ENCODE peak calls at places on chromosome 6, in eight cellular contexts. F is GOT3; Z is EL; I is naive thymus-derived CD8-positive, alpha-beta T cell; O is SW480; U is NCI-H774; C is NB4; G is HFF-Myc. W is an unnamed sample.

GRCh38 chr6:112086744-112087135 is 542 bp downstream of the TUBE1 start:
- DNase-seq in C (peak; percentile 69), I (no peak), Z (peak; percentile 69), U (no peak), F (no peak), O (peak; percentile 65), G (peak; percentile 32), W (peak; percentile 20)

GRCh38 chr6:97626586-97627441 is 343.8 kb upstream of the MMS22L start:
- DNase-seq in F (no peak), O (no peak), Z (peak; percentile 11), C (peak; percentile 47), I (no peak), U (peak; percentile 11), G (no peak), W (no peak)

GRCh38 chr6:15758631-15759215 is 95.9 kb upstream of the DTNBP1 start:
- DNase-seq in U (no peak), I (no peak), Z (no peak), F (no peak), O (no peak), G (no peak), C (no peak), W (no peak)

GRCh38 chr6:165232277-165232654 is 77.1 kb downstream of the C6orf118 start:
- DNase-seq in G (no peak), O (no peak), F (no peak), U (no peak), Z (no peak), I (no peak), C (no peak), W (no peak)

GRCh38 chr6:155274533-155274932 is 10.7 kb downstream of the CLDN20 start:
- DNase-seq in Z (peak; percentile 48), U (no peak), C (no peak), G (peak; percentile 75), F (no peak), O (no peak), I (no peak), W (no peak)

GRCh38 chr6:106097368-106098231 is 11.5 kb downstream of the PRDM1 start:
- DNase-seq in I (peak; percentile 40), F (no peak), C (peak; percentile 77), G (no peak), U (no peak), O (peak; percentile 67), Z (peak; percentile 46), W (no peak)

GRCh38 chr6:3376888-3377535 is 79.8 kb downstream of the SLC22A23 start:
- DNase-seq in G (no peak), Z (no peak), I (no peak), U (no peak), C (no peak), F (no peak), O (no peak), W (no peak)

GRCh38 chr6:120675886-120676285 is 658.4 kb downstream of the TBC1D32 start:
- DNase-seq in I (no peak), U (no peak), G (no peak), C (no peak), F (no peak), O (peak; percentile 15), Z (no peak), W (no peak)

GRCh38 chr6:10441004-10441654 is 26.3 kb upstream of the TFAP2A start:
- DNase-seq in O (peak; percentile 85), F (no peak), U (no peak), Z (peak; percentile 99), I (no peak), C (no peak), G (no peak), W (no peak)

GRCh38 chr6:16711551-16712249 is 49.6 kb downstream of the ATXN1 start:
- DNase-seq in O (peak; percentile 79), C (peak; percentile 49), I (no peak), U (no peak), F (no peak), G (no peak), Z (peak; percentile 45), W (no peak)

GRCh38 chr6:142693446-142693845 is 251.5 kb downstream of the HIVEP2 start:
- DNase-seq in O (no peak), F (no peak), G (peak; percentile 37), U (no peak), Z (peak; percentile 88), I (no peak), C (no peak), W (no peak)

GRCh38 chr6:53985361-53985760 is 125.9 kb upstream of the MLIP start:
- DNase-seq in O (no peak), Z (no peak), G (no peak), I (no peak), C (no peak), U (no peak), F (no peak), W (no peak)

GRCh38 chr6:3001773-3002293 is 2.1 kb downstream of the NQO2 start:
- DNase-seq in O (peak; percentile 81), F (no peak), U (no peak), G (peak; percentile 56), C (peak; percentile 91), Z (peak; percentile 84), I (no peak), W (no peak)

GRCh38 chr6:150711061-150711460 is 111.4 kb downstream of the PLEKHG1 start:
- DNase-seq in I (no peak), C (no peak), O (no peak), U (no peak), Z (no peak), F (no peak), G (no peak), W (no peak)

GRCh38 chr6:159311618-159312017 is 142.4 kb downstream of the FNDC1 start:
- DNase-seq in Z (peak; percentile 6), U (no peak), I (no peak), O (no peak), G (no peak), F (no peak), C (no peak), W (no peak)

GRCh38 chr6:18432180-18432579 is 45.0 kb downstream of the RNF144B start:
- DNase-seq in G (no peak), I (no peak), Z (peak; percentile 60), O (no peak), F (no peak), U (no peak), C (no peak), W (no peak)

GRCh38 chr6:161218222-161218621 is 55.6 kb downstream of the AGPAT4 start:
- DNase-seq in I (no peak), U (no peak), Z (no peak), O (no peak), F (no peak), G (no peak), C (no peak), W (no peak)

GRCh38 chr6:293185-294174 is 1.2 kb downstream of the DUSP22 start:
- DNase-seq in I (no peak), C (peak; percentile 36), G (no peak), Z (no peak), U (no peak), F (no peak), O (peak; percentile 18), W (no peak)

GRCh38 chr6:33343953-33344611 is 26.5 kb upstream of the ZBTB22 start:
- DNase-seq in C (no peak), I (peak; percentile 52), O (no peak), G (no peak), F (no peak), U (no peak), Z (no peak), W (no peak)

GRCh38 chr6:134714679-134715078 is 235.2 kb downstream of the ALDH8A1 start:
- DNase-seq in U (no peak), C (no peak), I (no peak), Z (peak; percentile 26), F (no peak), G (peak; percentile 38), O (no peak), W (no peak)

GRCh38 chr6:36127462-36128016 is 2.8 kb upstream of the MAPK13 start:
- DNase-seq in C (peak; percentile 75), G (no peak), I (no peak), F (no peak), Z (peak; percentile 97), O (peak; percentile 34), U (no peak), W (peak; percentile 75)

GRCh38 chr6:50047026-50047425 is 2.7 kb downstream of the DEFB112 start:
- DNase-seq in U (no peak), I (no peak), O (no peak), F (no peak), Z (no peak), C (no peak), G (no peak), W (no peak)

GRCh38 chr6:79687759-79688158 is 56.6 kb downstream of the SH3BGRL2 start:
- DNase-seq in G (no peak), I (no peak), C (no peak), F (no peak), U (peak; percentile 63), Z (no peak), O (no peak), W (no peak)

GRCh38 chr6:149065658-149066556 is 251.6 kb upstream of the TAB2 start:
- DNase-seq in F (no peak), O (no peak), U (no peak), Z (no peak), C (peak; percentile 58), I (peak; percentile 46), G (no peak), W (no peak)

GRCh38 chr6:122663981-122664380 is 53.8 kb downstream of the PKIB start:
- DNase-seq in G (no peak), U (peak; percentile 39), I (no peak), O (no peak), Z (no peak), C (no peak), F (no peak), W (no peak)

GRCh38 chr6:71888720-71889340 is 2.5 kb downstream of the RIMS1 start:
- DNase-seq in G (no peak), F (no peak), O (no peak), U (no peak), I (no peak), Z (no peak), C (no peak), W (no peak)

GRCh38 chr6:19906161-19906560 is 69.0 kb downstream of the ID4 start:
- DNase-seq in F (no peak), O (no peak), G (no peak), Z (no peak), U (no peak), C (no peak), I (no peak), W (no peak)

GRCh38 chr6:6751615-6752014 is 163.1 kb downstream of the LY86 start:
- DNase-seq in Z (no peak), G (no peak), I (no peak), C (peak; percentile 95), O (peak; percentile 86), U (no peak), F (no peak), W (no peak)

GRCh38 chr6:82144852-82145332 is 102.7 kb downstream of the IBTK start:
- DNase-seq in C (peak; percentile 30), U (peak; percentile 29), G (peak; percentile 66), O (peak; percentile 54), I (no peak), F (peak; percentile 10), Z (peak; percentile 91), W (no peak)

GRCh38 chr6:138563650-138564049 is 64.4 kb upstream of the NHSL1 start:
- DNase-seq in U (no peak), G (no peak), I (no peak), C (no peak), O (no peak), Z (no peak), F (no peak), W (no peak)

GRCh38 chr6:39339111-39339510 is 16.6 kb upstream of the KCNK16 start:
- DNase-seq in Z (no peak), G (no peak), U (no peak), F (no peak), I (no peak), O (no peak), C (no peak), W (no peak)

GRCh38 chr6:10322991-10323390 is 91.9 kb downstream of the TFAP2A start:
- DNase-seq in O (no peak), I (no peak), G (no peak), Z (peak; percentile 47), U (no peak), F (no peak), C (no peak), W (no peak)

GRCh38 chr6:165922309-165922794 is 245.3 kb downstream of the TBXT start:
- DNase-seq in O (peak; percentile 34), U (no peak), I (no peak), G (no peak), C (no peak), F (no peak), Z (peak; percentile 2), W (no peak)

W was measured in glomerular endothelial cell.